ENCODE peak calls at places on chromosomes 16 and 17, in five cellular contexts. U is neuronal stem cell, R is H1, Y is mesenchymal stem cell, L is H9. N is an unnamed sample.
A peak's percentile ranks its signal among the peaks of the same experiment; 100 is the strongest.

GRCh38 chr17:57861000-57861736 is 11.3 kb upstream of the MRPS23 start:
- DNase-seq in U (no peak), R (no peak), Y (peak; percentile 85), L (peak; percentile 70), N (no peak)

GRCh38 chr16:30533146-30533522 is 1.5 kb downstream of the ZNF747 start:
- DNase-seq in U (no peak), R (no peak), Y (no peak), L (no peak), N (peak; percentile 53)

GRCh38 chr17:17447264-17447663 is 29.5 kb upstream of the MED9 start:
- DNase-seq in U (no peak), R (no peak), Y (no peak), L (no peak), N (no peak)

GRCh38 chr17:7626307-7626706 is 1.3 kb downstream of the SAT2 start:
- DNase-seq in U (no peak), R (no peak), Y (no peak), L (no peak), N (no peak)

GRCh38 chr16:4410335-4411075 is 5.9 kb downstream of the CORO7 start:
- DNase-seq in U (no peak), R (no peak), Y (peak; percentile 96), L (no peak), N (peak; percentile 48)

GRCh38 chr17:4463818-4464501 is 30.2 kb downstream of the SPNS3 start:
- DNase-seq in U (no peak), R (no peak), Y (no peak), L (no peak), N (no peak)

GRCh38 chr16:23561586-23561985 is 4.1 kb downstream of the UBFD1 start:
- DNase-seq in U (no peak), R (no peak), Y (no peak), L (no peak), N (no peak)

GRCh38 chr17:83180264-83180995 is 101.0 kb downstream of the METRNL start:
- DNase-seq in U (no peak), R (no peak), Y (no peak), L (no peak), N (no peak)

GRCh38 chr16:1144476-1145382 is 8.2 kb upstream of the CACNA1H start:
- DNase-seq in U (no peak), R (no peak), Y (no peak), L (no peak), N (no peak)

GRCh38 chr16:88978608-88979346 is 1.8 kb upstream of the CBFA2T3 start:
- DNase-seq in U (no peak), R (no peak), Y (no peak), L (no peak), N (no peak)

GRCh38 chr17:82927311-82927660 is 87.5 kb upstream of the ZNF750 start:
- DNase-seq in U (no peak), R (no peak), Y (no peak), L (no peak), N (no peak)

GRCh38 chr17:64506201-64506575 is at the start of gene DDX5:
- DNase-seq in U (no peak), R (peak; percentile 93), Y (peak; percentile 97), L (peak; percentile 99), N (peak; percentile 99)

GRCh38 chr17:76397687-76398522 is 13.5 kb downstream of the SPHK1 start:
- DNase-seq in U (peak; percentile 84), R (peak; percentile 81), Y (peak; percentile 82), L (peak; percentile 95), N (peak; percentile 97)

GRCh38 chr17:45423936-45424335 is 8.7 kb downstream of the ARHGAP27 start:
- DNase-seq in U (no peak), R (no peak), Y (no peak), L (no peak), N (no peak)

GRCh38 chr17:76547183-76547641 is 7.4 kb downstream of the PRCD start:
- DNase-seq in U (peak; percentile 67), R (no peak), Y (peak; percentile 80), L (peak; percentile 75), N (peak; percentile 51)

GRCh38 chr16:88939814-88940195 is 37.2 kb downstream of the CBFA2T3 start:
- DNase-seq in U (no peak), R (no peak), Y (no peak), L (peak; percentile 30), N (no peak)

GRCh38 chr17:50440172-50440837 is 14.3 kb downstream of the ACSF2 start:
- DNase-seq in U (no peak), R (no peak), Y (no peak), L (no peak), N (peak; percentile 34)

GRCh38 chr17:45688353-45688752 is 95.8 kb upstream of the CRHR1 start:
- DNase-seq in U (no peak), R (no peak), Y (no peak), L (no peak), N (peak; percentile 5)

GRCh38 chr17:64005734-64006167 is 7.6 kb downstream of the PRR29 start:
- DNase-seq in U (no peak), R (no peak), Y (no peak), L (peak; percentile 27), N (no peak)

GRCh38 chr17:34275881-34276280 is 5.9 kb downstream of the CCL7 start:
- DNase-seq in U (no peak), R (no peak), Y (peak; percentile 95), L (no peak), N (no peak)

GRCh38 chr17:49035470-49036269 is 38.5 kb downstream of the IGF2BP1 start:
- DNase-seq in U (no peak), R (no peak), Y (peak; percentile 51), L (peak; percentile 96), N (peak; percentile 50)

GRCh38 chr17:1764274-1764673 is 2.4 kb downstream of the SERPINF1 start:
- DNase-seq in U (no peak), R (no peak), Y (peak; percentile 85), L (no peak), N (no peak)

GRCh38 chr16:27317320-27317719 is 3.5 kb downstream of the IL4R start:
- DNase-seq in U (no peak), R (no peak), Y (no peak), L (no peak), N (no peak)

GRCh38 chr17:75645501-75645888 is 12.3 kb downstream of the SMIM5 start:
- DNase-seq in U (no peak), R (no peak), Y (peak; percentile 50), L (peak; percentile 47), N (peak; percentile 99)

GRCh38 chr16:71852146-71852545 is 6.4 kb downstream of the ATXN1L start:
- DNase-seq in U (no peak), R (no peak), Y (no peak), L (no peak), N (no peak)

GRCh38 chr17:13746379-13746778 is 144.7 kb upstream of the HS3ST3A1 start:
- DNase-seq in U (no peak), R (no peak), Y (no peak), L (no peak), N (no peak)

GRCh38 chr17:83203073-83203471 is 123.7 kb downstream of the METRNL start:
- DNase-seq in U (no peak), R (no peak), Y (peak; percentile 32), L (no peak), N (peak; percentile 33)

GRCh38 chr17:17151541-17151940 is 54.6 kb downstream of the PLD6 start:
- DNase-seq in U (no peak), R (no peak), Y (peak; percentile 69), L (no peak), N (no peak)

GRCh38 chr17:29195465-29196081 is 15.4 kb upstream of the MYO18A start:
- DNase-seq in U (no peak), R (no peak), Y (no peak), L (no peak), N (peak; percentile 86)

GRCh38 chr17:29193146-29193545 is 12.9 kb upstream of the MYO18A start:
- DNase-seq in U (no peak), R (no peak), Y (no peak), L (no peak), N (no peak)

GRCh38 chr17:29194669-29195068 is 14.5 kb upstream of the MYO18A start:
- DNase-seq in U (no peak), R (no peak), Y (no peak), L (no peak), N (no peak)

GRCh38 chr17:29190039-29190438 is 9.8 kb upstream of the MYO18A start:
- DNase-seq in U (no peak), R (no peak), Y (no peak), L (no peak), N (no peak)

DNA sequence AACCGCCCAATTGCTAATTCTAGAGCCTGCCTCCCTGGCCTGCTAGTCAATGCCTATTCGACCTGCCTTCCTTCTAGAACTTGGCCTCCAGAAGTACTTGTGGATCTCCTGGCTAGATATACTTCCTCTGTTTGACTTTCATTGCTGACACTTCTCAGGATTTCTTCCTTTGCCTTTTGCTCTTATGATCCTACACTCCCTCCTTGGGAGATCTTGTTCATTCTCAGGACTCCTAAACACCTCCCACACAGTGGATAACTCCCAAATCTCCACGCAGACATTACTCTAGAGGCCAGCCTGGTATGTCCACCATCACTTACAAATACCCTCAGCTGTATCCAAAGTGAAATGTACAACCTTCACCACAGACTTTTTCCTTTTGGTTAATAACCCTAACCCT is 10.6 kb upstream of the MYO18A start:
- DNase-seq in U (no peak), R (no peak), Y (no peak), L (no peak), N (no peak)
- H2BK12ac ChIP-seq in U (no peak overlapping the region), R (no peak overlapping the region), Y (no peak overlapping the region), L (no peak overlapping the region), N (no peak overlapping the region)

GRCh38 chr17:60391419-60392041 is 403 bp downstream of the USP32 start:
- DNase-seq in U (no peak), R (peak; percentile 17), Y (no peak), L (no peak), N (no peak)
- H3K4me1 ChIP-seq in U (peaks cover 6% of the 10 kb centered on the region), R (peaks cover 3% of the 10 kb centered on the region), Y (peaks cover 1% of the 10 kb centered on the region), L (peaks cover 6% of the 10 kb centered on the region), N (peaks cover 4% of the 10 kb centered on the region)

DNA sequence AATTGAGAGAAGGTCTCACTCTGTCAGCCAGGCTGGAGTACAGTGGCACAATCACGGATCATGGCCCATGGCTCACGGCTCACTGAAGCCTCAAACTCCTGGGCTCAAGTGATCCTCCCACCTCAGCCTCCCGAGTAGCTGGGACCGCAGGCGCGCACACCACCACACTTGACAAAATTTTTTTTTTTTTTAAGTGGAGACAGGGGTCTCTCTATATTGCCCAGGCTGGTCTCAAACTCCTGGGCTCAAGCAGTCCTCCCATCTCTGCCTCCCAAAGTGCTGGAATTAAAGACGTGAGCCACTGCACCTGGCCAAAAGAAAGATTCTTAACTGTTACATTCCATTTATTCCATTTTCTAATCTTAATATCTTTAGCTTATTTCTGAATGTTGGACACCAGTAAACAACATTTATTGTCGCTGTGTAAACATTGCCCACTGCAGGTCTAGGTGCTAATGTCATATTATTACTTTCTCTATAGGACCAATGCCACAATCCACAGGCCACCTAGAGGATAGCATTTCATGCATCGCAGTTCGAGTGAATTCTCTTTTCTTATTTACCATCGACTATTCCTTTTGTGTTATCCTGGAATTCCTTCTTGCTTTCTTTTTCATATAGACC is 123.7 kb downstream of the PITPNC1 start:
- DNase-seq in U (no peak), R (no peak), Y (no peak), L (peak; percentile 19), N (peak; percentile 54)
- H2BK12ac ChIP-seq in U (no peak overlapping the region), R (no peak overlapping the region), Y (no peak overlapping the region), L (no peak overlapping the region), N (no peak overlapping the region)

GRCh38 chr17:79919862-79920720 is 80.9 kb upstream of the CBX4 start:
- DNase-seq in U (no peak), R (no peak), Y (no peak), L (no peak), N (no peak)

GRCh38 chr17:79922798-79923197 is 83.6 kb upstream of the CBX4 start:
- DNase-seq in U (no peak), R (no peak), Y (no peak), L (no peak), N (no peak)

GRCh38 chr17:79922161-79922569 is 82.9 kb upstream of the CBX4 start:
- DNase-seq in U (no peak), R (no peak), Y (no peak), L (no peak), N (no peak)

GRCh38 chr17:79920751-79921410 is 81.6 kb upstream of the CBX4 start:
- DNase-seq in U (no peak), R (no peak), Y (no peak), L (no peak), N (no peak)

GRCh38 chr17:79921411-79922160 is 82.3 kb upstream of the CBX4 start:
- DNase-seq in U (no peak), R (no peak), Y (no peak), L (no peak), N (no peak)
- H3K4me1 ChIP-seq in U (peaks cover 4% of the 10 kb centered on the region), R (peaks cover 2% of the 10 kb centered on the region), Y (peaks cover 2% of the 10 kb centered on the region), L (no peaks in the 10 kb centered on the region), N (no peaks in the 10 kb centered on the region)

N was measured in trophoblast cell.